ENCODE peak calls at places on chromosomes 5 and 9, in seven cellular contexts. One of them, this sample, is unnamed. For H3K9me3, the result is how much of the 10 kb centered on the place peaks cover.

GRCh38 chr5:66742083-66742895 is 146.1 kb downstream of the MAST4 start:
- DNase-seq in NT2/D1: no peak
- DNase-seq in tibial artery: no peak
- DNase-seq in breast epithelium: no peak
- DNase-seq in pancreas: no peak
- DNase-seq in aorta: no peak
- DNase-seq in CD8-positive, alpha-beta T cell: no peak
- DNase-seq in this sample: no peak

GRCh38 chr5:61724102-61724501 is 392.0 kb downstream of the ZSWIM6 start:
- DNase-seq in NT2/D1: no peak
- DNase-seq in tibial artery: no peak
- DNase-seq in breast epithelium: no peak
- DNase-seq in pancreas: no peak
- DNase-seq in aorta: no peak
- DNase-seq in CD8-positive, alpha-beta T cell: no peak
- DNase-seq in this sample: no peak

GRCh38 chr5:124783794-124784193 is 37.4 kb upstream of the ZNF608 start:
- DNase-seq in NT2/D1: no peak
- DNase-seq in tibial artery: no peak
- DNase-seq in breast epithelium: no peak
- DNase-seq in pancreas: no peak
- DNase-seq in aorta: no peak
- DNase-seq in CD8-positive, alpha-beta T cell: no peak
- DNase-seq in this sample: no peak

GRCh38 chr5:114412509-114413171 is 50.8 kb downstream of the KCNN2 start:
- DNase-seq in NT2/D1: no peak
- DNase-seq in tibial artery: no peak
- DNase-seq in breast epithelium: no peak
- DNase-seq in pancreas: no peak
- DNase-seq in aorta: no peak
- DNase-seq in CD8-positive, alpha-beta T cell: no peak
- DNase-seq in this sample: no peak

GRCh38 chr5:81657386-81657785 is 93.5 kb downstream of the SSBP2 start:
- DNase-seq in NT2/D1: no peak
- DNase-seq in tibial artery: no peak
- DNase-seq in breast epithelium: no peak
- DNase-seq in pancreas: no peak
- DNase-seq in aorta: no peak
- DNase-seq in CD8-positive, alpha-beta T cell: no peak
- DNase-seq in this sample: no peak

GRCh38 chr9:37909326-37909725 is 5.4 kb upstream of the SLC25A51 start:
- DNase-seq in NT2/D1: no peak
- DNase-seq in tibial artery: peak
- DNase-seq in breast epithelium: no peak
- DNase-seq in pancreas: no peak
- DNase-seq in aorta: no peak
- DNase-seq in CD8-positive, alpha-beta T cell: no peak
- DNase-seq in this sample: no peak

GRCh38 chr5:81808106-81808505 is 57.2 kb upstream of the SSBP2 start:
- DNase-seq in NT2/D1: no peak
- DNase-seq in tibial artery: no peak
- DNase-seq in breast epithelium: no peak
- DNase-seq in pancreas: no peak
- DNase-seq in aorta: no peak
- DNase-seq in CD8-positive, alpha-beta T cell: no peak
- DNase-seq in this sample: no peak

GRCh38 chr9:116280529-116280928 is 126.9 kb downstream of the PAPPA start:
- DNase-seq in NT2/D1: no peak
- DNase-seq in tibial artery: no peak
- DNase-seq in breast epithelium: no peak
- DNase-seq in pancreas: no peak
- DNase-seq in aorta: no peak
- DNase-seq in CD8-positive, alpha-beta T cell: no peak
- DNase-seq in this sample: no peak

GRCh38 chr9:107439991-107440456 is 49.5 kb downstream of the KLF4 start:
- DNase-seq in NT2/D1: peak
- DNase-seq in tibial artery: no peak
- DNase-seq in breast epithelium: no peak
- DNase-seq in pancreas: no peak
- DNase-seq in aorta: no peak
- DNase-seq in CD8-positive, alpha-beta T cell: no peak
- DNase-seq in this sample: peak

GRCh38 chr5:168879929-168880328 is 300.8 kb upstream of the PANK3 start:
- DNase-seq in NT2/D1: no peak
- DNase-seq in tibial artery: no peak
- DNase-seq in breast epithelium: no peak
- DNase-seq in pancreas: no peak
- DNase-seq in aorta: no peak
- DNase-seq in CD8-positive, alpha-beta T cell: no peak
- DNase-seq in this sample: no peak

GRCh38 chr9:124852829-124853531 is at the start of gene WDR38:
- DNase-seq in NT2/D1: no peak
- DNase-seq in tibial artery: peak
- DNase-seq in breast epithelium: peak
- DNase-seq in pancreas: peak
- DNase-seq in aorta: peak
- DNase-seq in CD8-positive, alpha-beta T cell: peak
- DNase-seq in this sample: peak

GRCh38 chr9:89022902-89023301 is 31.6 kb downstream of the S1PR3 start:
- DNase-seq in NT2/D1: no peak
- DNase-seq in tibial artery: peak
- DNase-seq in breast epithelium: no peak
- DNase-seq in pancreas: no peak
- DNase-seq in aorta: no peak
- DNase-seq in CD8-positive, alpha-beta T cell: no peak
- DNase-seq in this sample: no peak

GRCh38 chr9:96163712-96164111 is 138.3 kb downstream of the HSD17B3 start:
- DNase-seq in NT2/D1: no peak
- DNase-seq in tibial artery: no peak
- DNase-seq in breast epithelium: no peak
- DNase-seq in pancreas: no peak
- DNase-seq in aorta: no peak
- DNase-seq in CD8-positive, alpha-beta T cell: no peak
- DNase-seq in this sample: no peak

GRCh38 chr5:151880304-151880703 is 44.3 kb downstream of the GLRA1 start:
- DNase-seq in NT2/D1: no peak
- DNase-seq in tibial artery: no peak
- DNase-seq in breast epithelium: no peak
- DNase-seq in pancreas: no peak
- DNase-seq in aorta: no peak
- DNase-seq in CD8-positive, alpha-beta T cell: no peak
- DNase-seq in this sample: no peak

GRCh38 chr5:35151151-35151920 is 79.0 kb downstream of the PRLR start:
- DNase-seq in NT2/D1: peak
- DNase-seq in tibial artery: no peak
- DNase-seq in breast epithelium: no peak
- DNase-seq in pancreas: no peak
- DNase-seq in aorta: no peak
- DNase-seq in CD8-positive, alpha-beta T cell: no peak
- DNase-seq in this sample: no peak

GRCh38 chr5:173671121-173671949 is 54.9 kb upstream of the BOD1 start:
- DNase-seq in NT2/D1: no peak
- DNase-seq in tibial artery: peak
- DNase-seq in breast epithelium: peak
- DNase-seq in pancreas: no peak
- DNase-seq in aorta: peak
- DNase-seq in CD8-positive, alpha-beta T cell: no peak
- DNase-seq in this sample: no peak

GRCh38 chr5:44294492-44294891 is 94.7 kb downstream of the FGF10 start:
- DNase-seq in NT2/D1: no peak
- DNase-seq in tibial artery: peak
- DNase-seq in breast epithelium: no peak
- DNase-seq in pancreas: no peak
- DNase-seq in aorta: peak
- DNase-seq in CD8-positive, alpha-beta T cell: no peak
- DNase-seq in this sample: no peak

GRCh38 chr5:143086851-143087637 is 316.4 kb downstream of the NR3C1 start:
- DNase-seq in NT2/D1: no peak
- DNase-seq in tibial artery: no peak
- DNase-seq in breast epithelium: peak
- DNase-seq in pancreas: no peak
- DNase-seq in aorta: no peak
- DNase-seq in CD8-positive, alpha-beta T cell: no peak
- DNase-seq in this sample: no peak

GRCh38 chr9:76032652-76033373 is 142.3 kb downstream of the PCSK5 start:
- DNase-seq in NT2/D1: no peak
- DNase-seq in tibial artery: no peak
- DNase-seq in breast epithelium: no peak
- DNase-seq in pancreas: no peak
- DNase-seq in aorta: no peak
- DNase-seq in CD8-positive, alpha-beta T cell: no peak
- DNase-seq in this sample: no peak

GRCh38 chr5:32278403-32278802 is 34.3 kb downstream of the MTMR12 start:
- DNase-seq in NT2/D1: no peak
- DNase-seq in tibial artery: no peak
- DNase-seq in breast epithelium: no peak
- DNase-seq in pancreas: no peak
- DNase-seq in aorta: no peak
- DNase-seq in CD8-positive, alpha-beta T cell: no peak
- DNase-seq in this sample: no peak

GRCh38 chr5:151492729-151493128 is 45.3 kb downstream of the SLC36A1 start:
- DNase-seq in NT2/D1: no peak
- DNase-seq in tibial artery: no peak
- DNase-seq in breast epithelium: no peak
- DNase-seq in pancreas: no peak
- DNase-seq in aorta: peak
- DNase-seq in CD8-positive, alpha-beta T cell: no peak
- DNase-seq in this sample: no peak

GRCh38 chr5:170817195-170817594 is 33.7 kb downstream of the GABRP start:
- DNase-seq in NT2/D1: no peak
- DNase-seq in tibial artery: no peak
- DNase-seq in breast epithelium: no peak
- DNase-seq in pancreas: no peak
- DNase-seq in aorta: no peak
- DNase-seq in CD8-positive, alpha-beta T cell: no peak
- DNase-seq in this sample: no peak

GRCh38 chr9:130963337-130963908 is 24.4 kb upstream of the FIBCD1 start:
- DNase-seq in NT2/D1: no peak
- DNase-seq in tibial artery: no peak
- DNase-seq in breast epithelium: no peak
- DNase-seq in pancreas: no peak
- DNase-seq in aorta: no peak
- DNase-seq in CD8-positive, alpha-beta T cell: no peak
- DNase-seq in this sample: no peak

GRCh38 chr9:20580673-20581072 is 41.6 kb downstream of the MLLT3 start:
- DNase-seq in NT2/D1: no peak
- DNase-seq in tibial artery: no peak
- DNase-seq in breast epithelium: no peak
- DNase-seq in pancreas: no peak
- DNase-seq in aorta: no peak
- DNase-seq in CD8-positive, alpha-beta T cell: no peak
- DNase-seq in this sample: no peak

GRCh38 chr9:107068581-107068980 is 205.6 kb downstream of the ZNF462 start:
- DNase-seq in NT2/D1: no peak
- DNase-seq in tibial artery: no peak
- DNase-seq in breast epithelium: no peak
- DNase-seq in pancreas: no peak
- DNase-seq in aorta: no peak
- DNase-seq in CD8-positive, alpha-beta T cell: no peak
- DNase-seq in this sample: no peak

GRCh38 chr9:26727471-26727870 is 165.1 kb downstream of the CAAP1 start:
- DNase-seq in NT2/D1: no peak
- DNase-seq in tibial artery: no peak
- DNase-seq in breast epithelium: no peak
- DNase-seq in pancreas: no peak
- DNase-seq in aorta: no peak
- DNase-seq in CD8-positive, alpha-beta T cell: no peak
- DNase-seq in this sample: no peak

GRCh38 chr5:166363071-166363470 is 1928.4 kb upstream of the WWC1 start:
- DNase-seq in NT2/D1: no peak
- DNase-seq in tibial artery: no peak
- DNase-seq in breast epithelium: no peak
- DNase-seq in pancreas: no peak
- DNase-seq in aorta: no peak
- DNase-seq in CD8-positive, alpha-beta T cell: no peak
- DNase-seq in this sample: no peak

GRCh38 chr5:166354277-166354676 is 1937.2 kb upstream of the WWC1 start:
- DNase-seq in NT2/D1: no peak
- DNase-seq in tibial artery: no peak
- DNase-seq in breast epithelium: no peak
- DNase-seq in pancreas: no peak
- DNase-seq in aorta: no peak
- DNase-seq in CD8-positive, alpha-beta T cell: no peak
- DNase-seq in this sample: no peak

GRCh38 chr5:166356096-166356495 is 1935.3 kb upstream of the WWC1 start:
- DNase-seq in NT2/D1: no peak
- DNase-seq in tibial artery: no peak
- DNase-seq in breast epithelium: no peak
- DNase-seq in pancreas: no peak
- DNase-seq in aorta: no peak
- DNase-seq in CD8-positive, alpha-beta T cell: no peak
- DNase-seq in this sample: no peak

GRCh38 chr5:166358127-166358840 is 1933.2 kb upstream of the WWC1 start:
- DNase-seq in NT2/D1: no peak
- DNase-seq in tibial artery: no peak
- DNase-seq in breast epithelium: no peak
- DNase-seq in pancreas: no peak
- DNase-seq in aorta: no peak
- DNase-seq in CD8-positive, alpha-beta T cell: no peak
- DNase-seq in this sample: no peak
- H3K9me3 ChIP-seq in NT2/D1: under half
- H3K9me3 ChIP-seq in tibial artery: under half
- H3K9me3 ChIP-seq in breast epithelium: under half
- H3K9me3 ChIP-seq in pancreas: under half
- H3K9me3 ChIP-seq in aorta: under half
- H3K9me3 ChIP-seq in CD8-positive, alpha-beta T cell: under half
- H3K9me3 ChIP-seq in this sample: under half

DNA sequence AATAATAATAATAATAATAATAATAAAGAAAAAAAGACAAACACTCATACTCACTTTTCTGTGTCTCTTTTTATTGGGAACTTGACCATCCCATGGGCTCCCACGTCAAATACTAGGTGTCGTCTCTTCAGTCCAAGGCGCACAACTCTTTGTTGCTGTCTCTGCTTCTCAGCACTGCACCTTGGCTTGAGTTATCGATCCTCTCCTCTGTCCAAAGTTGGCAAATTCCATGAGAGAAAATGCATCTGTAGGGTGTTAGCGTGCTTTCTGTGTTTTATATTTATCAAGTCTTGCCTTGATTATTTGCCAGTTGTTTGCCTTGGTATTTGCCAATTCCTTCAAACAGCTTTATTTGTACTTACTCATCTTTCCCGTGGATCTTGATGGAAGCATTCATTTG is 653.7 kb downstream of the CDH18 start:
- DNase-seq in NT2/D1: no peak
- DNase-seq in tibial artery: no peak
- DNase-seq in breast epithelium: no peak
- DNase-seq in pancreas: no peak
- DNase-seq in aorta: no peak
- DNase-seq in CD8-positive, alpha-beta T cell: no peak
- DNase-seq in this sample: no peak
- H3K9me3 ChIP-seq in NT2/D1: under half
- H3K9me3 ChIP-seq in tibial artery: under half
- H3K9me3 ChIP-seq in breast epithelium: under half
- H3K9me3 ChIP-seq in pancreas: under half
- H3K9me3 ChIP-seq in aorta: under half
- H3K9me3 ChIP-seq in CD8-positive, alpha-beta T cell: under half
- H3K9me3 ChIP-seq in this sample: under half

GRCh38 chr9:65430221-65430620 is 145.2 kb upstream of the FOXD4L5 start:
- DNase-seq in NT2/D1: no peak
- DNase-seq in tibial artery: no peak
- DNase-seq in breast epithelium: no peak
- DNase-seq in pancreas: no peak
- DNase-seq in aorta: no peak
- DNase-seq in CD8-positive, alpha-beta T cell: no peak
- DNase-seq in this sample: no peak
- H3K9me3 ChIP-seq in NT2/D1: under half
- H3K9me3 ChIP-seq in tibial artery: under half
- H3K9me3 ChIP-seq in breast epithelium: under half
- H3K9me3 ChIP-seq in pancreas: under half
- H3K9me3 ChIP-seq in aorta: under half
- H3K9me3 ChIP-seq in CD8-positive, alpha-beta T cell: under half
- H3K9me3 ChIP-seq in this sample: under half

GRCh38 chr9:93613174-93613573 is 36.8 kb downstream of the PHF2 start:
- DNase-seq in NT2/D1: no peak
- DNase-seq in tibial artery: no peak
- DNase-seq in breast epithelium: no peak
- DNase-seq in pancreas: no peak
- DNase-seq in aorta: no peak
- DNase-seq in CD8-positive, alpha-beta T cell: no peak
- DNase-seq in this sample: no peak
- H3K9me3 ChIP-seq in NT2/D1: under half
- H3K9me3 ChIP-seq in tibial artery: under half
- H3K9me3 ChIP-seq in breast epithelium: under half
- H3K9me3 ChIP-seq in pancreas: under half
- H3K9me3 ChIP-seq in aorta: under half
- H3K9me3 ChIP-seq in CD8-positive, alpha-beta T cell: under half
- H3K9me3 ChIP-seq in this sample: under half